ENCODE peak calls at places on chromosome X, in seven cellular contexts. M, Y, S, H, I, E and X are unnamed samples.
A peak's percentile ranks its signal among the peaks of the same experiment; 100 is the strongest.

GRCh38 chrX:122625821-122626220 is 558.3 kb upstream of the GRIA3 start:
- DNase-seq in H (no peak), Y (no peak), E (no peak), M (no peak), S (no peak), I (no peak), X (no peak)

GRCh38 chrX:119272882-119273806 is 37.1 kb downstream of the PGRMC1 start:
- DNase-seq in H (peak; percentile 59), E (no peak), S (no peak), Y (peak; percentile 31), I (peak; percentile 48), M (no peak), X (no peak)

GRCh38 chrX:154056739-154057367 is 37.2 kb upstream of the IRAK1 start:
- DNase-seq in H (no peak), M (no peak), Y (peak; percentile 68), E (no peak), S (no peak), I (no peak), X (no peak)

GRCh38 chrX:20913760-20914159 is 460.5 kb upstream of the CNKSR2 start:
- DNase-seq in S (no peak), M (no peak), H (no peak), E (no peak), Y (no peak), I (no peak), X (no peak)

GRCh38 chrX:111103246-111103645 is 7.3 kb downstream of the PAK3 start:
- DNase-seq in I (no peak), H (no peak), E (no peak), S (no peak), Y (no peak), M (no peak), X (no peak)

GRCh38 chrX:120372667-120373370 is 10.9 kb downstream of the ATP1B4 start:
- DNase-seq in S (no peak), I (no peak), M (no peak), H (no peak), Y (no peak), E (no peak), X (no peak)

GRCh38 chrX:66635360-66635759 is 3.5 kb downstream of the EDA2R start:
- DNase-seq in I (no peak), H (no peak), Y (no peak), E (no peak), M (no peak), S (no peak), X (no peak)

GRCh38 chrX:125203737-125204578 is 115.7 kb upstream of the TEX13C start:
- DNase-seq in E (peak; percentile 5), H (peak; percentile 31), S (peak; percentile 7), M (peak; percentile 66), I (no peak), Y (no peak), X (no peak)

GRCh38 chrX:68421651-68422050 is 11.6 kb downstream of the OPHN1 start:
- DNase-seq in Y (no peak), H (no peak), M (no peak), I (no peak), E (no peak), S (no peak), X (no peak)

GRCh38 chrX:28205126-28205525 is 223.9 kb upstream of the DCAF8L1 start:
- DNase-seq in E (no peak), S (no peak), M (no peak), H (no peak), Y (no peak), I (no peak), X (no peak)

GRCh38 chrX:9878141-9878875 is 88.8 kb upstream of the CLDN34 start:
- DNase-seq in E (no peak), S (no peak), M (no peak), Y (no peak), I (no peak), H (no peak), X (no peak)

GRCh38 chrX:47452112-47452511 is 30.9 kb downstream of the ZNF41 start:
- DNase-seq in I (no peak), S (no peak), H (no peak), E (no peak), M (no peak), Y (no peak), X (no peak)
- H3K9me3 ChIP-seq in I (peaks cover 9% of the 10 kb centered on the region), S (no peaks in the 10 kb centered on the region), H (peaks cover 26% of the 10 kb centered on the region), E (peaks cover 7% of the 10 kb centered on the region), M (peaks cover 10% of the 10 kb centered on the region), Y (peaks cover 22% of the 10 kb centered on the region), X (no peaks in the 10 kb centered on the region)

DNA sequence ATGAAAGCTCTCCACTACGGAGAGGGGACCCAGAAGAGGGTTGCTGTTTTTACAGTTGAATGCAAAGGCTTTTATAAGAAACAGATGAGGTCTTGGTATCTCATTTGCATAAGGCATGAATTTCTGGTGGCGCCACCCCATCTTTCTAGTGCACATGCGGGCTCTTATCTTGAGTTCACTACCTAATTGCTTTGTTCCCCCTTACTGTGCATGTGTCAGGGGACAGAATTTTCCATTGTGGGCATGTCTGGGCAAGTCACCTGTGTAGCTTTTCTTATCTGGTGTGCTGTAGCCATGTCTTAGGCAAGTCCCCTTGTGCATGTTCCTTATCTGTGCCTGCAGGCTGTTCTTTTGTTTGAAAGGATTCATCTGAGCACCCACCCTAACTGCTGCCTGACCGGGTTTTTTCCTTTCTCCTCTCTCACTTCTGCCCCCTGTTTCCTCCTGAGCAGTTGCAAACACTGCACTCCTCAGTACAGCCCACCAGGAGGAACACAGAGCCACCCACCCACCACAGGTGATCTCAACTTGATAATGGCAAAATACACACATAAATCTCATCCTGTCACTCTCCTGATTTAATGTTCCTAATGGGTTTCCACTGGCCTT is 29.3 kb upstream of the IL9R start:
- DNase-seq in H (no peak), Y (no peak), S (no peak), M (no peak), E (no peak), I (no peak), X (no peak)
- H3K9me3 ChIP-seq in H (peaks cover 3% of the 10 kb centered on the region), Y (no peaks in the 10 kb centered on the region), S (no peaks in the 10 kb centered on the region), M (no peaks in the 10 kb centered on the region), E (peaks cover 10% of the 10 kb centered on the region), I (no peaks in the 10 kb centered on the region), X (peaks cover 21% of the 10 kb centered on the region)

DNA sequence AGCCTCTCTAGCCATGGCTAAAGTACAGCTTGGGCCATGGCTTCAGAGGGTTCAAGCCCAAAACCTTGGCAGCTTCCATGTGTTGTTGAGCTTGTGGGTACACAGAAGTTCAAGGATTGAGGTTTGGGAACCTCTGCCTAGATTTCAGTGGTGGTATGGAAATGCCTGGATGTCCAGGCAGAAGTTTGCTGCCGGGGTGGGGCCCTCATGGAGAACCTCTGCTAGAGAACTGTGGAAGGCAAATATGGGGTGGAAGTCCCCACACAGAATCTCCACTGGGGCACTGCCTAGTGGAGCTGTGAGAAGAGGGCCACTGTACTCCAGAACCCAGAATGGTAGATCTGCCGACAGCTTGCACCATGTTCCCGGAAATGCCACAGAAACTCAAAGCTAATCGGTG is 59.5 kb downstream of the NEXMIF start:
- DNase-seq in H (no peak), E (no peak), S (no peak), I (no peak), M (no peak), Y (no peak), X (no peak)
- H3K9me3 ChIP-seq in H (peaks cover 17% of the 10 kb centered on the region), E (peaks cover 3% of the 10 kb centered on the region), S (no peaks in the 10 kb centered on the region), I (peaks cover 2% of the 10 kb centered on the region), M (peaks cover 19% of the 10 kb centered on the region), Y (no peaks in the 10 kb centered on the region), X (peaks cover 16% of the 10 kb centered on the region)

GRCh38 chrX:46044486-46044885 is 500.7 kb downstream of the ZNF674 start:
- DNase-seq in E (no peak), S (no peak), M (no peak), H (no peak), I (no peak), Y (no peak), X (no peak)
- H3K9me3 ChIP-seq in E (no peaks in the 10 kb centered on the region), S (no peaks in the 10 kb centered on the region), M (no peaks in the 10 kb centered on the region), H (peaks cover 6% of the 10 kb centered on the region), I (no peaks in the 10 kb centered on the region), Y (peaks cover 7% of the 10 kb centered on the region), X (no peaks in the 10 kb centered on the region)

GRCh38 chrX:55260806-55261205 is 3.9 kb downstream of the PAGE3 start:
- DNase-seq in M (no peak), S (no peak), I (no peak), Y (no peak), H (no peak), E (no peak), X (no peak)
- H3K9me3 ChIP-seq in M (no peaks in the 10 kb centered on the region), S (no peaks in the 10 kb centered on the region), I (no peaks in the 10 kb centered on the region), Y (no peaks in the 10 kb centered on the region), H (no peaks in the 10 kb centered on the region), E (no peaks in the 10 kb centered on the region), X (no peaks in the 10 kb centered on the region)